ENCODE peak calls at places on chromosomes 6 and 20, in five cellular contexts. R is heart right ventricle, W is ascending aorta, O is body of pancreas, L is keratinocyte. F is an unnamed sample.
A peak's percentile ranks its signal among the peaks of the same experiment; 100 is the strongest.

GRCh38 chr6:105321207-105321606 is 81.7 kb downstream of the PREP start:
- DNase-seq in R (no peak), W (no peak), O (peak; percentile 68), L (no peak), F (no peak)

GRCh38 chr6:53361549-53362031 is 12.8 kb upstream of the ELOVL5 start:
- DNase-seq in R (peak; percentile 29), W (no peak), O (peak; percentile 53), L (no peak), F (no peak)

GRCh38 chr20:36569847-36570429 is 3.5 kb upstream of the TGIF2 start:
- DNase-seq in R (no peak), W (no peak), O (no peak), L (no peak), F (no peak)

GRCh38 chr20:9348746-9349145 is 165.6 kb upstream of the LAMP5 start:
- DNase-seq in R (no peak), W (no peak), O (no peak), L (no peak), F (no peak)

GRCh38 chr20:32911355-32911754 is 52.6 kb downstream of the EFCAB8 start:
- DNase-seq in R (no peak), W (no peak), O (no peak), L (no peak), F (peak; percentile 54)

GRCh38 chr20:59752704-59753460 is 148.5 kb downstream of the PHACTR3 start:
- DNase-seq in R (peak; percentile 24), W (no peak), O (no peak), L (no peak), F (no peak)

GRCh38 chr20:22452442-22453011 is 131.8 kb downstream of the FOXA2 start:
- DNase-seq in R (no peak), W (no peak), O (no peak), L (no peak), F (no peak)

GRCh38 chr6:68834561-68834960 is 199.5 kb downstream of the ADGRB3 start:
- DNase-seq in R (no peak), W (no peak), O (no peak), L (no peak), F (no peak)

GRCh38 chr20:18738888-18739287 is 74.7 kb upstream of the SCP2D1 start:
- DNase-seq in R (no peak), W (no peak), O (no peak), L (no peak), F (no peak)

GRCh38 chr6:44593539-44593944 is 206.0 kb downstream of the CDC5L start:
- DNase-seq in R (peak; percentile 38), W (no peak), O (peak; percentile 41), L (peak; percentile 17), F (no peak)

GRCh38 chr6:79702701-79703100 is 71.6 kb downstream of the SH3BGRL2 start:
- DNase-seq in R (no peak), W (no peak), O (no peak), L (no peak), F (no peak)

GRCh38 chr6:75791881-75792280 is 42.8 kb downstream of the MYO6 start:
- DNase-seq in R (no peak), W (no peak), O (no peak), L (no peak), F (no peak)

GRCh38 chr6:136334853-136335252 is 45.2 kb upstream of the BCLAF1 start:
- DNase-seq in R (no peak), W (no peak), O (no peak), L (no peak), F (no peak)

GRCh38 chr6:52741872-52742271 is 21.4 kb downstream of the GSTA2 start:
- DNase-seq in R (no peak), W (no peak), O (no peak), L (no peak), F (no peak)

GRCh38 chr6:139291813-139292619 is at the start of gene TXLNB:
- DNase-seq in R (peak; percentile 82), W (peak; percentile 58), O (peak; percentile 40), L (peak; percentile 40), F (peak; percentile 91)

GRCh38 chr6:139287868-139288267 is 3.9 kb downstream of the TXLNB start:
- DNase-seq in R (no peak), W (no peak), O (no peak), L (no peak), F (no peak)

GRCh38 chr6:139288496-139289040 is 3.2 kb downstream of the TXLNB start:
- DNase-seq in R (no peak), W (no peak), O (no peak), L (no peak), F (no peak)

GRCh38 chr6:139289233-139289632 is 2.6 kb downstream of the TXLNB start:
- DNase-seq in R (no peak), W (no peak), O (no peak), L (no peak), F (no peak)

DNA sequence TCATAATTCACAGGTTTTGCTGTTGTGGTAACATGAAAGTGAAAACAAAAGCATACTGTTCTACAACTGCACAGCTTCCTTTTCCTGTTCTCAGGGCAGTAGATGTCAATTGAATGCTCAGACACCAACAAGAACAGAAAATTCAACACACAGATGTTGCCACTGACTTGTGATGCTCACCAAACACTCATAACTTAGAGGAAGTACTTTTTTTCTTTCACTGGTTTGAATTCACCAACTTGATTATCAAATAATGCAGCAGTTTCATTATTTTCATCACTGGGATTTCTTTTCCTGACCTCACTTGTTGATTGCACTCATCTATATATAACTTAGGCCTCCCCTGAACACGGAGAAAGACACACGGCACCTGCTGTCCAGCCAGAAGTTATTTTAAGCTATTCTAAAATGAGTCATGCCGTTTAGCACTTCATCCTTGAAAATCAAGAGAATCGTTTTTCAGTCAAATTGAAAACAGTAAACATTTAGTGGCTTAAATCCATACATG is 957 bp downstream of the TXLNB start:
- DNase-seq in R (peak; percentile 46), W (no peak), O (no peak), L (no peak), F (no peak)
- H3K4me3 ChIP-seq in R (peak overlapping the region; percentile 44), W (peak overlapping the region; percentile 31), O (no peak overlapping the region), L (no peak overlapping the region), F (no peak overlapping the region)

GRCh38 chr6:7939864-7940228 is 29.3 kb upstream of the TXNDC5 start:
- DNase-seq in R (no peak), W (no peak), O (no peak), L (no peak), F (no peak)

GRCh38 chr6:7939186-7939863 is 28.7 kb upstream of the TXNDC5 start:
- DNase-seq in R (no peak), W (no peak), O (no peak), L (no peak), F (no peak)

GRCh38 chr6:7933794-7934193 is 23.2 kb upstream of the TXNDC5 start:
- DNase-seq in R (no peak), W (no peak), O (no peak), L (no peak), F (no peak)

GRCh38 chr6:7938562-7939185 is 28.1 kb upstream of the TXNDC5 start:
- DNase-seq in R (no peak), W (no peak), O (no peak), L (no peak), F (no peak)
- H3K4me3 ChIP-seq in R (no peak overlapping the region), W (no peak overlapping the region), O (no peak overlapping the region), L (no peak overlapping the region), F (no peak overlapping the region)

GRCh38 chr6:138088307-138088744 is 18.9 kb downstream of the PERP start:
- DNase-seq in R (no peak), W (no peak), O (peak; percentile 47), L (no peak), F (no peak)
- H3K4me3 ChIP-seq in R (no peak overlapping the region), W (no peak overlapping the region), O (no peak overlapping the region), L (no peak overlapping the region), F (no peak overlapping the region)

GRCh38 chr20:13783528-13783927 is 1.2 kb downstream of the ESF1 start:
- DNase-seq in R (no peak), W (no peak), O (no peak), L (no peak), F (no peak)
- H3K4me3 ChIP-seq in R (peak overlapping the region; percentile 77), W (no peak overlapping the region), O (no peak overlapping the region), L (peak overlapping the region; percentile 83), F (no peak overlapping the region)

DNA sequence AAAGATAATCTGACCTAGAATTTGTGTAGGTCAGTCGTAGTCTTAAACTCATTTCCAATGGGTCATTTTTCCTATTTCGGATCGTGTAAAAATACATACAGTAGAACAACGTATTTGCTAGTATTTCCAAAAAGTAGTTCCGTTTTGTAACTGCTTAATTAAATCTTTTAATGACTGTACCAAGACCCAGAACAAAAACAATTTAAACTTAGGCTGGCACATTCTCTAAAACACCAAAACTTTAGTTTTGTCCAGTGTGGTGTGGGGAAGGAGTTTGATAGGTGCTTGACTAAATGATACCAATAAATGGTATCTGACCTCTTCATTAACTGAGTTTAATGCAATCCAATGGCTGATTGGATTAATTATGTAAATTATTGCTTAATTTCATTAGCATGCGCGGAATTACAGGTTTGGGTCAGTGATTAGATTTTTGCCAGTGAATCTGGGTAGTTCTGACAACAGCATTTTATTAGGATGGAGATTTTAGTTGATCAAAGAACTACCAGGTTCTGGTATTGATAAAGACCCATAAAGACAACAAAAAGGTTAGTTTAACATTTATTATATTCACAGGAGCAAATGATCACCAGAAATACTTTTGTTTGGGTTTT is 20.8 kb downstream of the OR2B2 start:
- DNase-seq in R (no peak), W (no peak), O (no peak), L (no peak), F (no peak)
- H3K4me3 ChIP-seq in R (peak overlapping the region; percentile 69), W (no peak overlapping the region), O (no peak overlapping the region), L (peak overlapping the region; percentile 17), F (no peak overlapping the region)